ENCODE peak calls at places on chromosomes 5 and 9, in seven cellular contexts. G, D, A, F, O, V and X are unnamed samples.
A peak's percentile ranks its signal among the peaks of the same experiment; 100 is the strongest.

GRCh38 chr9:112487008-112487798 is 576 bp downstream of the KIAA1958 start:
- DNase-seq in G (peak; percentile 42), D (peak; percentile 85), A (peak; percentile 39), F (peak; percentile 48), O (peak; percentile 75), V (peak; percentile 71), X (peak; percentile 69)

GRCh38 chr5:156556666-156557401 is 229.9 kb downstream of the SGCD start:
- DNase-seq in G (no peak), D (no peak), A (no peak), F (no peak), O (no peak), V (no peak), X (no peak)

GRCh38 chr9:27429436-27429835 is 94.7 kb upstream of the IFNK start:
- DNase-seq in G (no peak), D (no peak), A (no peak), F (no peak), O (no peak), V (no peak), X (no peak)

GRCh38 chr5:175598774-175599173 is 59.1 kb upstream of the HRH2 start:
- DNase-seq in G (no peak), D (no peak), A (no peak), F (no peak), O (no peak), V (no peak), X (no peak)

GRCh38 chr5:108081707-108082106 is 300.2 kb downstream of the FBXL17 start:
- DNase-seq in G (no peak), D (no peak), A (no peak), F (no peak), O (no peak), V (no peak), X (no peak)

GRCh38 chr9:20884985-20885593 is 146.4 kb downstream of the HACD4 start:
- DNase-seq in G (peak; percentile 44), D (peak; percentile 55), A (peak; percentile 76), F (peak; percentile 58), O (peak; percentile 70), V (peak; percentile 33), X (peak; percentile 66)

GRCh38 chr9:135479469-135480052 is at the start of gene PPP1R26:
- DNase-seq in G (no peak), D (peak; percentile 60), A (no peak), F (no peak), O (no peak), V (peak; percentile 66), X (peak; percentile 49)

GRCh38 chr9:34589656-34590375 is at the start of gene CNTFR:
- DNase-seq in G (no peak), D (peak; percentile 46), A (no peak), F (peak; percentile 40), O (peak; percentile 72), V (peak; percentile 75), X (peak; percentile 67)

GRCh38 chr9:114869845-114870244 is 60.5 kb downstream of the TNFSF8 start:
- DNase-seq in G (no peak), D (peak; percentile 52), A (no peak), F (no peak), O (no peak), V (peak; percentile 55), X (no peak)

GRCh38 chr9:4228606-4229005 is 71.3 kb downstream of the GLIS3 start:
- DNase-seq in G (no peak), D (no peak), A (peak; percentile 69), F (no peak), O (no peak), V (no peak), X (no peak)

GRCh38 chr9:32622948-32623347 is 12.5 kb downstream of the TAF1L start:
- DNase-seq in G (no peak), D (no peak), A (no peak), F (no peak), O (no peak), V (no peak), X (no peak)

GRCh38 chr9:32631991-32632390 is 3.5 kb downstream of the TAF1L start:
- DNase-seq in G (no peak), D (no peak), A (no peak), F (no peak), O (no peak), V (no peak), X (no peak)

GRCh38 chr9:32625320-32625719 is 10.1 kb downstream of the TAF1L start:
- DNase-seq in G (no peak), D (no peak), A (no peak), F (no peak), O (no peak), V (no peak), X (no peak)

GRCh38 chr9:32627394-32627954 is 8.0 kb downstream of the TAF1L start:
- DNase-seq in G (no peak), D (no peak), A (no peak), F (no peak), O (no peak), V (no peak), X (no peak)
- TF ChIP-seq CTCF in G (no peak), D (no peak), A (no peak), F (no peak), O (no peak), V (no peak), X (no peak)

GRCh38 chr9:128653941-128654340 is 2.7 kb downstream of the DYNC2I2 start:
- DNase-seq in G (no peak), D (no peak), A (no peak), F (no peak), O (no peak), V (no peak), X (no peak)

GRCh38 chr9:128657344-128657704 is 677 bp upstream of the DYNC2I2 start:
- DNase-seq in G (no peak), D (no peak), A (no peak), F (no peak), O (no peak), V (no peak), X (no peak)

GRCh38 chr9:128657796-128658195 is 1.1 kb upstream of the DYNC2I2 start:
- DNase-seq in G (no peak), D (no peak), A (no peak), F (no peak), O (no peak), V (no peak), X (no peak)

GRCh38 chr9:128654481-128654880 is 2.2 kb downstream of the DYNC2I2 start:
- DNase-seq in G (no peak), D (no peak), A (no peak), F (no peak), O (no peak), V (no peak), X (no peak)

DNA sequence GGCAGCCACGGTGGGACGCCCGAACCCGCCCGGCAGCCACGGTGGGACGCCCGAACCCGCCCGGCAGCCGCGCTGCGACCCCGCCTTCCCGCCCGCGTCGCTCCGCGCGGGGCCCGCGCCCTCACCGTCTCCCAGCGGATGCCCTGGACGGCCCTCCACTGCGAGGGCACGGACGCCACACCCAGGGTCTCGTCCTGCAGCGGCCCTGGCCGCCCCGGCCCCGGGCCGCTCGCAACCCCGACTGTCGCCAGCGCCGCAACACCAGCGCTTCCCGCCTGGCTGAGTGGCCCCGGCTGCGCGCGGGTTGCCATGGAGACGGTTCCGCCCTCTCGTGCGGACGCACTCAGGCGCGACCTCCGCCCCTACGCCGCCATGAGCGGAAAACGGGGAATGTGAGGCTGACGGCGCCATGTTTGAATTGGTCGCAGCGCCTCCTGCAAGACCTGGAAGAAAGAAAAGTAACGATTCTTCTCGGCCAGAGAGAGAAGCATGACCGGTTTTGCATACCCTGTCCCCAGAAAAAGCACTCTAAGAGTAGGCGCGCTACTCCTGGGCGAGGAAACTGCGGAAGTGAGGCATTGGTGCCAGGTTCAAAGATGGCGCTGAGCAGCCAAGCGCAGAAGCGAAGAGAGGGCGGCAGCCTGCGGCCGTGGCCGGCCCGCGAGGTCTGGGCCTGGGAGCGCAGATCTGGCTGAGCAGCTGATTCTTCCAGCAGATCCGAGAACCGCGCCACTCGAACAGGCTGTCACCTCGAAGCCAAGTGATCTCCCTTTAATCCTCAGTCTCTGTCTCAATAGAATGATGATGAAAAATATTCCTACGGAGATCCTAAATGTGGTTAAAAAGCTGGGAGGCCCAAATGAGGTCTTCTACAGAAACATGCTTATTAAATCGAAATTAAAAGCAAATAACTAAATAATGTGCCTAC is at the start of gene DYNC2I2:
- DNase-seq in G (peak; percentile 87), D (peak; percentile 98), A (peak; percentile 95), F (peak; percentile 95), O (peak; percentile 96), V (peak; percentile 96), X (peak; percentile 96)
- TF ChIP-seq CTCF in G (no peak), D (no peak), A (no peak), F (no peak), O (no peak), V (no peak), X (no peak)

DNA sequence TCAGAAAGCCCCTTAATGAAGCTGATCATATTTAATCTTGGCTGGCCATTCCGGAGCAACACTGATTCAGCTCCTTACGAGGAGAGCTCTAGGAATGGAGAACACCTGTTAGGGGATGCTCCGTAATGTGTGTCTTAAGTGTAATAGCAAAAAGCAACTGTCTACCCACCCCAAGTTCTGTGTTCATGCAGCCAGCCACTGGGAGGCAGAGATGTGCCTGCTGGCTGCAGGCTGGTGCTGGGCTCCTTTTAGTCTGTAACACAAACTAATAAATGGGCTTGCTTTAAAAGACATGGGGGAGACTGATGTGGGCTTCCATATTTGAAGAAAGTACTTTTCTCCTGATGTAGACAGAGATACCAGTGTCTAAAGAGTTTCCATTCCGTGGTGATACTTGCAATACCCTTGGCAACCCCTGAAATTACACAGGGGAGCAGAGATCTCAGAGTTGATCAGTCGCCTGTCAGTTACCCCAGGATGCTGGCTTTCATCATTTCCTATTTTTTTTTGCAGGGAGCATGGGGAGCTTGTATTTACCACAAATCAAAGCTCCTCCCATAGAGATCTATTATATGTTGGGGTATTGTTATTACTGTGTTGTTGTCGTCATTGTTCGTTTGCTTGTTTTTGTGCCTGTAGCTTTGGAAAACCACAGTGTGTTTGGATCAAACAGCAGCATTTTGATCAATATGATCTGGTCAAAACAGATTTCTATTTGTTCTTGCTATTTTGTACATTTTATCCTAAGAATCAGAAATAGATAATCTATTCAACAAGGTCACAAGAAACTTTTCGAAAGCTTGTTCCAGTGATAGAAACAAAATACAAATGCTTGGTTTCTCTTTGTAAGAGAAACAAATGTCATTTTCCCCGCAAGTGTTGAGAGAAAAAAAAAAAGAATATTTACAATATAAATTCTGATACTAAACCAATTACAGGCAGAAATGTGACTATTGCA is 65.8 kb downstream of the MTX3 start:
- DNase-seq in G (no peak), D (no peak), A (peak; percentile 20), F (no peak), O (no peak), V (no peak), X (peak; percentile 22)
- TF ChIP-seq CTCF in G (no peak), D (no peak), A (peak; percentile 35), F (no peak), O (no peak), V (no peak), X (no peak)

DNA sequence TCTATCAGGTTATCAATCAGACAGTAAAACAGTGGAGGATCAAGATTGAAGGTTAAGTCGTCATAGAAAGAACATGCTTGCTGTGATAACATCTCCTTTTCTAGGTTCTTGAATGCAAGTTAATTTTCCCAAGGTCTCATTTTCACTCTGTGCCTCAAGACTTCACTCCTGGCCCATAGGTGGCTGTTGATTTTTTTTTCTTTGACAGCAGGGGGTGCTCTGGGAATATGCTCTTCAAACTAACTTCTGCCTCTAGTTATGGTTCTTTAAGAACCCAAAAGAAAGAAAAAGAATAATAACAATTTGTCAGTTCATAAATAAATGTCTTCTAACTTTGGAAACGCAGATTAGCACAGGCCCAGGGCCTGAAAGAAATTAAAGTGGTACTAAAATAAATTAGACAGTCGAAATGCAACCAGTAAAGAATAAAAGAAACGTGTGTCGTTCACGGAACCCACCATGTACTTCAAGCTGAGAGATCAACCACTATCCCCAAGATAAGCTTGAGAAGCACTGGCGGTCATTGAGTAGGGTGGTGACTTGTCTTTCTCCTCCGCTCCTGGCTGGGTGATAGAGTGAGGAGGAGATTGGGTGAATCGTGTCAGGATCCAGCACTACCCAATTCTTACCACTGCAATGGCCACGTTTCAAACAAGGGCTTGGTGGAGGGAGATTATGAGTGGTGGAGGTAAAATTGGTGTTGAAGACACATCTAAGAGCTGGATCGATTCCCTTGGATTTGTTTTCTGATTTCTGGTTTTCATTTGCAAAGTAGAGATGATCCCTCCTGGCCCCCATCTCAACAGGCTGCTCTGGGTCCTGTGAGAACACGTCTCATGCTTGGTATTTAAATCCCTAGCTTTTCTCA is 93.4 kb upstream of the IRX4 start:
- DNase-seq in G (no peak), D (no peak), A (peak; percentile 1), F (no peak), O (no peak), V (no peak), X (no peak)
- TF ChIP-seq CTCF in G (no peak), D (peak; percentile 6), A (no peak), F (no peak), O (no peak), V (no peak), X (no peak)